ENCODE peak calls at places on chromosome 10, in five cellular contexts. T is transverse colon, F is NB4, Q is heart right ventricle, R is endothelial cell of umbilical vein. U is an unnamed sample.

GRCh38 chr10:48651293-48651692 is 33.4 kb upstream of the WDFY4 start:
- DNase-seq in F (no peak), T (no peak), R (no peak), Q (no peak), U (no peak)

GRCh38 chr10:10869592-10869991 is 148.1 kb upstream of the CELF2 start:
- DNase-seq in Q (no peak), F (peak), T (no peak), R (peak), U (peak)

GRCh38 chr10:27742926-27743735 is 2.5 kb downstream of the MKX start:
- DNase-seq in Q (no peak), T (peak), R (peak), F (peak), U (no peak)

GRCh38 chr10:47379445-47379785 is 4.7 kb downstream of the ZNF488 start:
- DNase-seq in Q (no peak), F (no peak), T (no peak), R (no peak), U (no peak)

GRCh38 chr10:125011171-125011925 is 69.4 kb downstream of the ZRANB1 start:
- DNase-seq in F (no peak), Q (no peak), T (no peak), R (no peak), U (no peak)

GRCh38 chr10:74208081-74208480 is 57.1 kb downstream of the ADK start:
- DNase-seq in R (no peak), T (peak), Q (no peak), F (no peak), U (no peak)

GRCh38 chr10:8052344-8052969 is 2.0 kb upstream of the GATA3 start:
- DNase-seq in Q (no peak), R (peak), T (no peak), F (no peak), U (no peak)

GRCh38 chr10:101011517-101012423 is 12.2 kb downstream of the LZTS2 start:
- DNase-seq in F (no peak), R (no peak), Q (no peak), T (no peak), U (no peak)

GRCh38 chr10:117137911-117138642 is at the start of gene VAX1:
- DNase-seq in T (no peak), R (no peak), F (no peak), Q (no peak), U (no peak)

GRCh38 chr10:12503311-12503710 is 154.0 kb downstream of the CAMK1D start:
- DNase-seq in R (no peak), Q (no peak), T (peak), F (no peak), U (no peak)

GRCh38 chr10:86292462-86293322 is 73.9 kb downstream of the GRID1 start:
- DNase-seq in F (no peak), Q (peak), R (no peak), T (no peak), U (no peak)

GRCh38 chr10:124339951-124340760 is 78.6 kb downstream of the OAT start:
- DNase-seq in R (peak), F (no peak), Q (no peak), T (no peak), U (peak)

GRCh38 chr10:27643296-27643695 is 102.3 kb downstream of the MKX start:
- DNase-seq in T (no peak), F (no peak), Q (no peak), R (no peak), U (no peak)

GRCh38 chr10:98610301-98610700 is 163.6 kb upstream of the HPS1 start:
- DNase-seq in T (no peak), F (no peak), Q (no peak), R (no peak), U (no peak)

GRCh38 chr10:125060851-125061556 is 99.4 kb downstream of the CTBP2 start:
- DNase-seq in F (peak), T (peak), Q (peak), R (peak), U (peak)

GRCh38 chr10:127068485-127068884 is 127.9 kb downstream of the INSYN2A start:
- DNase-seq in F (no peak), Q (no peak), R (no peak), T (no peak), U (no peak)

GRCh38 chr10:63675171-63675570 is 154.0 kb downstream of the REEP3 start:
- DNase-seq in Q (no peak), F (no peak), T (no peak), R (no peak), U (no peak)

GRCh38 chr10:119293368-119293767 is 86.0 kb downstream of the GRK5 start:
- DNase-seq in T (no peak), Q (no peak), F (no peak), R (no peak), U (no peak)

GRCh38 chr10:3757250-3757637 is 27.8 kb downstream of the KLF6 start:
- DNase-seq in T (no peak), Q (no peak), R (no peak), F (no peak), U (peak)

GRCh38 chr10:43118631-43119415 is 19.4 kb upstream of the CSGALNACT2 start:
- DNase-seq in R (no peak), T (no peak), Q (no peak), F (no peak), U (no peak)

GRCh38 chr10:3071405-3072198 is 4.3 kb downstream of the PFKP start:
- DNase-seq in F (peak), Q (no peak), R (peak), T (no peak), U (no peak)

GRCh38 chr10:101493249-101493648 is 94.8 kb downstream of the POLL start:
- DNase-seq in F (no peak), Q (no peak), T (no peak), R (no peak), U (no peak)

GRCh38 chr10:79102056-79102874 is 33.5 kb downstream of the ZMIZ1 start:
- DNase-seq in T (peak), R (peak), Q (peak), F (no peak), U (no peak)

GRCh38 chr10:126160571-126160970 is 227.7 kb downstream of the ADAM12 start:
- DNase-seq in T (no peak), F (no peak), R (no peak), Q (no peak), U (no peak)

GRCh38 chr10:27822286-27822685 is 76.7 kb upstream of the MKX start:
- DNase-seq in Q (no peak), R (no peak), F (no peak), T (no peak), U (no peak)

GRCh38 chr10:70331486-70332268 is 47.9 kb upstream of the NPFFR1 start:
- DNase-seq in Q (peak), R (peak), F (peak), T (peak), U (peak)

GRCh38 chr10:68462536-68462935 is 9.2 kb downstream of the DNA2 start:
- DNase-seq in R (no peak), F (no peak), T (no peak), Q (no peak), U (no peak)

GRCh38 chr10:88172159-88172558 is 308.7 kb downstream of the PTEN start:
- DNase-seq in R (no peak), T (no peak), Q (no peak), F (no peak), U (no peak)

GRCh38 chr10:43218951-43219837 is 47.7 kb downstream of the RASGEF1A start:
- DNase-seq in Q (peak), T (no peak), F (no peak), R (no peak), U (no peak)

GRCh38 chr10:47458466-47459154 is 25.3 kb downstream of the ANXA8 start:
- DNase-seq in Q (no peak), T (no peak), F (no peak), R (no peak), U (no peak)

GRCh38 chr10:19930936-19931859 is 115.0 kb downstream of the PLXDC2 start:
- DNase-seq in T (peak), F (no peak), Q (no peak), R (peak), U (no peak)

GRCh38 chr10:43844236-43844635 is 195.6 kb upstream of the ZNF32 start:
- DNase-seq in F (no peak), R (no peak), Q (no peak), T (no peak), U (no peak)

GRCh38 chr10:96125142-96125515 is 5.0 kb upstream of the ZNF518A start:
- DNase-seq in T (no peak), F (peak), R (peak), Q (no peak), U (no peak)

GRCh38 chr10:132300582-132300981 is 7.2 kb downstream of the STK32C start:
- DNase-seq in T (no peak), F (no peak), Q (no peak), R (no peak), U (no peak)

GRCh38 chr10:24444337-24444736 is 235.4 kb downstream of the KIAA1217 start:
- DNase-seq in T (no peak), F (peak), R (no peak), Q (no peak), U (no peak)

GRCh38 chr10:79086822-79087221 is 18.1 kb downstream of the ZMIZ1 start:
- DNase-seq in F (no peak), Q (no peak), T (no peak), R (no peak), U (no peak)

GRCh38 chr10:112715581-112715980 is 234.5 kb upstream of the TCF7L2 start:
- DNase-seq in Q (no peak), R (no peak), T (no peak), F (no peak), U (no peak)

GRCh38 chr10:46096426-46096825 is 50.4 kb upstream of the MSMB start:
- DNase-seq in F (no peak), R (no peak), T (no peak), Q (no peak), U (no peak)
- H3K4me3 ChIP-seq in F (no peak), R (no peak), T (no peak), Q (no peak), U (no peak)

GRCh38 chr10:32149257-32149955 is 93.2 kb upstream of the KIF5B start:
- DNase-seq in F (no peak), Q (no peak), T (peak), R (peak), U (peak)
- H3K4me3 ChIP-seq in F (no peak), Q (no peak), T (no peak), R (no peak), U (no peak)

GRCh38 chr10:89302628-89303027 is 782 bp downstream of the IFIT2 start:
- DNase-seq in T (no peak), Q (no peak), F (peak), R (no peak), U (no peak)
- H3K4me3 ChIP-seq in T (no peak), Q (peak), F (peak), R (no peak), U (peak)

GRCh38 chr10:51881213-51881612 is 181.8 kb upstream of the CSTF2T start:
- DNase-seq in T (no peak), Q (no peak), R (no peak), F (no peak), U (no peak)

GRCh38 chr10:51876979-51877378 is 177.6 kb upstream of the CSTF2T start:
- DNase-seq in T (no peak), Q (no peak), F (no peak), R (no peak), U (no peak)

GRCh38 chr10:51878695-51879094 is 179.3 kb upstream of the CSTF2T start:
- DNase-seq in R (peak), F (no peak), T (no peak), Q (no peak), U (no peak)

GRCh38 chr10:51877636-51878035 is 178.2 kb upstream of the CSTF2T start:
- DNase-seq in F (no peak), R (no peak), Q (no peak), T (no peak), U (no peak)

DNA sequence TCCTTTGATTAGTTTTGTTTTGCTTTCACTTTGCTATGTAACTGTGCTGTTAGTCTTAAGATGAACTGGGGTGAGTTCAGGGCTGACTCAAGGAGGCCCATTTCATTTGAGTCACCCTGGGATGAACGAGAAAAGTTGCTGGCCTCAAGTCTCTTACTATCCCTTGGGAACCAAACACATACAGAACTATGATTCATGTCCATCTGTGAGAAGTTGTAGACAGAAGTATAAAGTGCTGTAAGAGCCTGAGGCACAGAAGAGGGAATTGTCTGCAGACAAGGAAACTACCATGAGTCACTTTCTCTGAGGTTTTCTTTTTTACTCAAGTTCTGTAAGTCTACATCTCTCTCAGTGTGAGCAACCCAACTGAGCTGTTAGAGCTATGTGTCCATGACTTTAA is 179.8 kb upstream of the CSTF2T start:
- DNase-seq in R (peak), T (no peak), F (peak), Q (no peak), U (peak)
- H3K4me3 ChIP-seq in R (no peak), T (no peak), F (no peak), Q (no peak), U (no peak)

GRCh38 chr10:5973069-5973468 is 4.3 kb downstream of the IL15RA start:
- DNase-seq in T (no peak), Q (no peak), R (no peak), F (no peak), U (no peak)
- H3K4me3 ChIP-seq in T (no peak), Q (no peak), R (no peak), F (no peak), U (no peak)

DNA sequence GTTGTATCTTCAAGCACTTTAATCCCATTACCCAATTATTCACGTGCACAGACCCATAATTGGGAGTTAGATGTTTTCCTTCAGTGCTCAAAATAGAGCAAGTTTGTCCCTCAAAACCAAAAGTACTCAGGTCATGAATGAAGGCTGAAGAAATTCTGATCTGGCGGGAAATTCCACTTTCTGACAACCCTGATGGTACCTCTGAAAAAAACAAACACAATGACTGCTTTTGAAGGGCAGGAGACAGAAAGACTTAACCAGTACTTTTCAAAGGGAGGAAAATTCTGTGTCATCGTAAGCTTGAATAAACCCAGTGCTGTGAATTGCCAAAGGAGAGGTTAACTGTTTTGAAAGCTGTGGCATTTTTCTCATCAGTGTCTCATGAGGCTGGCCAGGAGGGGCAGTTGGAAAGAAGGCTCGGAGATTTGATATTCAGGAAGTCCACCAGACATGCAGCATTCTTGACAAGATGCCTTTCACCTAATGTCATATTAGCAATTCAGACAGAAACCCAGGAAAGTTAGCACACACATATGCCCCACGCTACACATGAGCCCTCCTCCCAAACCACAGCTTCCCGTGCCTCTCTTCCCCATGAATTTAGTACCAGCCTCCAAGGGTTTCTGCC is 347.0 kb downstream of the KCNMA1 start:
- DNase-seq in F (no peak), T (no peak), Q (no peak), R (no peak), U (peak)
- H3K4me3 ChIP-seq in F (no peak), T (no peak), Q (no peak), R (no peak), U (no peak)

GRCh38 chr10:26448706-26449435 is 10.7 kb downstream of the APBB1IP start:
- DNase-seq in R (no peak), T (peak), Q (no peak), F (no peak), U (peak)

GRCh38 chr10:26445411-26446031 is 7.4 kb downstream of the APBB1IP start:
- DNase-seq in R (no peak), Q (no peak), T (no peak), F (no peak), U (no peak)

GRCh38 chr10:26446258-26446657 is 8.1 kb downstream of the APBB1IP start:
- DNase-seq in T (no peak), R (no peak), Q (no peak), F (no peak), U (peak)

GRCh38 chr10:26449726-26450125 is 11.6 kb downstream of the APBB1IP start:
- DNase-seq in Q (no peak), R (no peak), F (no peak), T (no peak), U (no peak)

GRCh38 chr10:26448292-26448691 is 10.2 kb downstream of the APBB1IP start:
- DNase-seq in T (no peak), R (no peak), F (no peak), Q (no peak), U (peak)
- H3K4me3 ChIP-seq in T (no peak), R (no peak), F (no peak), Q (no peak), U (peak)

GRCh38 chr10:31584789-31585406 is 265.9 kb downstream of the ZEB1 start:
- DNase-seq in F (no peak), R (no peak), Q (no peak), T (no peak), U (no peak)

GRCh38 chr10:31582365-31583052 is 263.5 kb downstream of the ZEB1 start:
- DNase-seq in F (no peak), R (peak), Q (peak), T (no peak), U (no peak)

GRCh38 chr10:31581741-31582323 is 262.8 kb downstream of the ZEB1 start:
- DNase-seq in F (peak), T (no peak), Q (no peak), R (no peak), U (peak)

GRCh38 chr10:31584098-31584631 is 265.1 kb downstream of the ZEB1 start:
- DNase-seq in Q (peak), F (no peak), R (no peak), T (no peak), U (no peak)

GRCh38 chr10:31583358-31583757 is 264.3 kb downstream of the ZEB1 start:
- DNase-seq in T (no peak), R (no peak), F (no peak), Q (no peak), U (no peak)
- H3K4me3 ChIP-seq in T (no peak), R (no peak), F (no peak), Q (no peak), U (no peak)

U was measured in GM12865.